ENCODE peak calls at places on chromosomes 4 and X, in seven cellular contexts. Z, F, O, N, C, V and W are unnamed samples.

GRCh38 chr4:3485882-3486555 is 22.9 kb downstream of the DOK7 start:
- DNase-seq in C (no peak), F (no peak), V (no peak), N (no peak), O (no peak), Z (no peak), W (no peak)

GRCh38 chr4:10085828-10086505 is 30.6 kb downstream of the WDR1 start:
- DNase-seq in C (no peak), F (no peak), Z (peak; percentile 46), N (no peak), O (no peak), V (no peak), W (no peak)

GRCh38 chr4:119314356-119314755 is 7.6 kb downstream of the FABP2 start:
- DNase-seq in N (peak; percentile 2), Z (no peak), V (peak; percentile 7), C (no peak), O (no peak), F (no peak), W (no peak)

GRCh38 chr4:89111833-89112563 is 665 bp downstream of the TIGD2 start:
- DNase-seq in V (no peak), Z (no peak), C (no peak), O (peak; percentile 50), N (no peak), F (no peak), W (no peak)

GRCh38 chr4:129751646-129752045 is 655.7 kb downstream of the C4orf33 start:
- DNase-seq in V (no peak), Z (no peak), F (no peak), N (no peak), O (no peak), C (no peak), W (no peak)

GRCh38 chr4:110165382-110166285 is 32.8 kb downstream of the ELOVL6 start:
- DNase-seq in V (no peak), F (peak; percentile 42), C (no peak), O (no peak), N (no peak), Z (no peak), W (peak; percentile 1)

GRCh38 chr4:161581262-161581661 is 582.5 kb downstream of the FSTL5 start:
- DNase-seq in V (no peak), O (no peak), F (no peak), C (no peak), Z (no peak), N (no peak), W (no peak)

GRCh38 chr4:86816463-86817107 is 32.6 kb downstream of the SLC10A6 start:
- DNase-seq in F (no peak), Z (peak; percentile 68), C (no peak), N (no peak), O (no peak), V (no peak), W (no peak)

GRCh38 chr4:176755624-176756023 is 37.1 kb downstream of the VEGFC start:
- DNase-seq in N (no peak), V (no peak), F (no peak), Z (no peak), O (no peak), C (no peak), W (no peak)

GRCh38 chrX:74107666-74108065 is 196.3 kb upstream of the ZCCHC13 start:
- DNase-seq in C (no peak), O (no peak), F (no peak), V (no peak), N (no peak), Z (no peak), W (no peak)

GRCh38 chr4:184344899-184345572 is 127.4 kb upstream of the ENPP6 start:
- DNase-seq in O (no peak), F (no peak), V (no peak), N (no peak), Z (no peak), C (no peak), W (no peak)

GRCh38 chr4:41964401-41964800 is 17.2 kb upstream of the DCAF4L1 start:
- DNase-seq in F (no peak), Z (no peak), C (no peak), V (no peak), N (no peak), O (no peak), W (no peak)

GRCh38 chrX:16970977-16971376 is 24.5 kb downstream of the REPS2 start:
- DNase-seq in V (no peak), O (no peak), Z (no peak), F (no peak), N (no peak), C (no peak), W (no peak)

GRCh38 chr4:121696641-121697461 is at the start of gene ANXA5:
- DNase-seq in Z (peak; percentile 96), C (peak; percentile 76), O (peak; percentile 80), F (peak; percentile 68), V (peak; percentile 79), N (peak; percentile 81), W (no peak)